ENCODE peak calls at places on chromosomes 7 and 10, in six cellular contexts. O, S, I, D, L and C are unnamed samples.

GRCh38 chr7:151687523-151688235 is 168.0 kb upstream of the RHEB start:
- DNase-seq in D (peak), L (peak), O (peak), S (peak), I (no peak), C (no peak)

GRCh38 chr7:136687693-136688322 is 180.6 kb upstream of the CHRM2 start:
- DNase-seq in L (peak), S (no peak), O (no peak), D (no peak), I (peak), C (peak)

GRCh38 chr7:2774935-2775334 is 69.2 kb downstream of the GNA12 start:
- DNase-seq in L (no peak), S (no peak), D (no peak), I (no peak), O (no peak), C (no peak)

GRCh38 chr7:44569958-44570357 is 3.8 kb downstream of the DDX56 start:
- DNase-seq in S (no peak), D (no peak), O (no peak), I (no peak), L (no peak), C (no peak)

GRCh38 chr10:95360122-95360715 is 69.4 kb upstream of the PDLIM1 start:
- DNase-seq in I (no peak), S (no peak), O (no peak), L (peak), D (no peak), C (no peak)

GRCh38 chr7:99267530-99268360 is 4.9 kb upstream of the MYH16 start:
- DNase-seq in L (peak), I (no peak), O (peak), D (peak), S (peak), C (no peak)

GRCh38 chr10:4315529-4315928 is 510.5 kb upstream of the AKR1E2 start:
- DNase-seq in D (no peak), S (no peak), I (no peak), L (peak), O (no peak), C (no peak)

GRCh38 chr10:4650109-4650508 is 175.9 kb upstream of the AKR1E2 start:
- DNase-seq in I (no peak), S (peak), O (no peak), D (no peak), L (peak), C (no peak)

GRCh38 chr7:4742051-4742573 is 33.3 kb upstream of the AP5Z1 start:
- DNase-seq in O (no peak), L (no peak), S (no peak), I (peak), D (no peak), C (no peak)

GRCh38 chr7:493661-494251 is 25.9 kb downstream of the PDGFA start:
- DNase-seq in L (no peak), O (no peak), D (peak), I (no peak), S (no peak), C (no peak)

GRCh38 chr7:8250547-8250946 is 11.4 kb downstream of the ICA1 start:
- DNase-seq in O (no peak), I (no peak), D (no peak), L (no peak), S (no peak), C (no peak)

GRCh38 chr7:92768501-92769360 is 67.6 kb downstream of the CDK6 start:
- DNase-seq in D (no peak), O (no peak), S (no peak), L (peak), I (no peak), C (no peak)

GRCh38 chr7:109094-109493 is 83.3 kb upstream of the FAM20C start:
- DNase-seq in S (no peak), D (peak), O (no peak), L (no peak), I (no peak), C (no peak)

GRCh38 chr7:1966631-1967200 is 266.0 kb downstream of the MAD1L1 start:
- DNase-seq in D (peak), L (no peak), S (no peak), O (no peak), I (no peak), C (no peak)

DNA sequence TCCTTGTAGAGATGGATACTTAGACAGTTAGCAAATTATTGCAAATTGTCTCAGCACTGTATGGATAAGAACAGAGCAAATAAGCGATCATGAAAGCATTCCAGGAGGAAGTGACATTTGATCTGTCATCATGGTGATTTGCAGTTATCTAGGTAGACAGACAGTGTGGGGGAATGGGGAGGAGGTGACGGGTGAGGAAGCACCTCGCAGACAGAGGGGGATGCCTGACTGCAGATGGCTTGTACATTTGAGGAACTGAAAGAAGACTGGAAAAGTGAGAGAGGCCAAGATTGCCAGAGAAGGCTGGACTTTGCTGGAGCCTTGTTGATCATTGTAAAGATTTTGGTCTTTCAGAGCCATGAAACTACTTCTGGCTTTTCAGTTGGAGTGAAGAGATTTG is 318.2 kb upstream of the CELF2 start:
- DNase-seq in S (no peak), D (no peak), O (no peak), L (no peak), I (no peak), C (no peak)
- TF ChIP-seq CTCF in S (no peak), D (no peak), O (no peak), L (no peak), I (no peak), C (no peak)

DNA sequence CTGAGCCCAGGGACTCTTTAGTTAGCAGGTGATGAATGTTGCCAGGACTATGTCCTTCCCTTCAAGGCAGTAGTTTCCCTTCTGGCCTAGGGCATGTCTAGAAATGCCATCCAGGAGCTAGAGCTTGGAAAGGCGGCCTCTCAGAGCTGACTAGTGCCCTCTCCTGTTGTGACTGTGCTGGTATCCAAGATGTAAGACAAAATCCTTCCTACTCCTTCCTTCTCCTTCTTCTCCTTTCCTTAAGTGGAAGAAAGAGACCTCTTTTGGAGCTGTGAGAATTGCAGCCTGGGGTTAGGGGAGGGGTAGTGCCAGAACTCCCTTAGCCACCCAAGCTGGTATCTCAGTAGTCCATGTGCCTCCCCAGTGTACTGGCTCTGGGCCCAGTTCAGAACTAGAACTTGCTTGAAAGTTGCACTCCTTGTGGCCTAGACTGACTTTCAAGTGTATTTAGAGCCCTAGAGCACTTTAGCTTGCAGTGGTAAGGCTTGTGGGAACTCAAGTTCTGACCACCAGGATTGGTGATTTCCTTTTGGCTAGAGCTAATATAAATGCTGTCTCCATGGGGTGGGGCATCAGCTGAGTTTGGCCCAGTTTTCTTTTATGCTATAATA is 118.8 kb downstream of the NPSR1 start:
- DNase-seq in I (no peak), S (no peak), D (no peak), L (no peak), O (no peak), C (no peak)
- TF ChIP-seq CTCF in I (no peak), S (no peak), D (no peak), L (no peak), O (no peak), C (no peak)

GRCh38 chr7:119720541-119720940 is 552.4 kb upstream of the KCND2 start:
- DNase-seq in D (no peak), I (no peak), O (peak), S (no peak), L (peak), C (no peak)

GRCh38 chr7:119724041-119724792 is 548.8 kb upstream of the KCND2 start:
- DNase-seq in O (no peak), I (no peak), S (no peak), D (no peak), L (no peak), C (no peak)
- TF ChIP-seq CTCF in O (no peak), I (no peak), S (no peak), D (no peak), L (no peak), C (no peak)

GRCh38 chr10:11034762-11035161 is 17.1 kb downstream of the CELF2 start:
- DNase-seq in O (no peak), S (no peak), L (no peak), D (no peak), I (no peak), C (no peak)

GRCh38 chr10:11035318-11035920 is 17.7 kb downstream of the CELF2 start:
- DNase-seq in L (peak), D (no peak), S (peak), O (peak), I (peak), C (peak)

GRCh38 chr10:11042375-11042774 is 24.7 kb downstream of the CELF2 start:
- DNase-seq in D (no peak), O (no peak), S (no peak), L (peak), I (no peak), C (no peak)

DNA sequence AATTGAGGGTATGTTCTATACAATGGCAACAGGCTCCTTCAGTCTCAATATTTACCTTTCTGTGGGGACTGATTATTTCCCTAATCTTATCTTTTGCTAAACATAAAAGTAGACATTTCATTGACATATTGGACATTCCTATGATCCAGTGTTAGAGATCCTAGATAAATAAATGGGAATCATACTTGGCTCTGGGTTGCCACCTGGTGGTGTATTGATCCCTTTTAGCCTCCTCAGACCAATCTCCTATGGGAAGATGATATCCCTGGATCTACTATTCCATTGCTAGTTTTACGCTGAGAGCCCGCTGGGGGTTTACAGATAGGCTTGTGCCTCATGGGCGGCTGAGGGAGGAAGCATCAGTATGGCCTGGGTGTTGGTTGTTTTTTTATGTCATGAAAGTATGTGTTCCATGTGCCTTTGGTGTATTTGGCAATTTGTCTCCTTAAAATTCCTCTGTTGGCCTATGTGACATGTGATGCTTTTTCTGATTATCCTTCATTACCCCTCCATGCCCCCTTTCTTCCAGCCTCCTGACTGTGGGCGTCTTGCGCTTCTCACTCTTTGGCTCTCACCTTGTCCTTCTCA is 18.8 kb downstream of the CELF2 start:
- DNase-seq in L (peak), O (peak), I (peak), S (no peak), D (no peak), C (peak)
- TF ChIP-seq CTCF in L (peak), O (peak), I (peak), S (peak), D (peak), C (peak)

DNA sequence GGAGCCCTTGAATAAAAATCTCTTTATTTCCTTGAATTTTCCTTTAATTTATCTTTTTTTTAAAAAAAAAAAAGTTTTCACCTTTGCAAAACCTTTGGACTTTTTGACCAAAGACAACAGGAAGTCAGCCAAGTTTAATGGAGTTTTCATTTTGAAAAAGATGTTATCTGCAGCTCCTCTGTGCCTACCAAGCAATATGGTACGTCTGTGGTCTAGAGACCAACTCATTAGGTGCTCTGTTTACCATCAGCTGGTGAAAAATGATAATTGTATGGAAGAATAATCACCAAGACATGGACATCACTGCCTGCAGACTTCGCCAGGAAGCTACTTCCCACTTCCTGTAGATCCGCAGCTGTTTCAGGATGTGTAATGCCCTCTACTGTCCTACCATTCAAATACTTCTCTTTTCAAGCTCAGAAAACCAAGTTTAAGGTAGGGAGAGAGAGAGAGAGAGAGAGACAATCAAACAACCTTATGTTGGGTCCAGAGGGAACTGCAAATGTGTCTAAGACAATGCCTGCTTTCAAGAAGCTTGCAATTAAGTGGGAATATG is 18.7 kb downstream of the PLXNA4 start:
- DNase-seq in D (no peak), I (no peak), S (no peak), L (peak), O (no peak), C (no peak)
- TF ChIP-seq CTCF in D (no peak), I (no peak), S (no peak), L (no peak), O (no peak), C (no peak)

DNA sequence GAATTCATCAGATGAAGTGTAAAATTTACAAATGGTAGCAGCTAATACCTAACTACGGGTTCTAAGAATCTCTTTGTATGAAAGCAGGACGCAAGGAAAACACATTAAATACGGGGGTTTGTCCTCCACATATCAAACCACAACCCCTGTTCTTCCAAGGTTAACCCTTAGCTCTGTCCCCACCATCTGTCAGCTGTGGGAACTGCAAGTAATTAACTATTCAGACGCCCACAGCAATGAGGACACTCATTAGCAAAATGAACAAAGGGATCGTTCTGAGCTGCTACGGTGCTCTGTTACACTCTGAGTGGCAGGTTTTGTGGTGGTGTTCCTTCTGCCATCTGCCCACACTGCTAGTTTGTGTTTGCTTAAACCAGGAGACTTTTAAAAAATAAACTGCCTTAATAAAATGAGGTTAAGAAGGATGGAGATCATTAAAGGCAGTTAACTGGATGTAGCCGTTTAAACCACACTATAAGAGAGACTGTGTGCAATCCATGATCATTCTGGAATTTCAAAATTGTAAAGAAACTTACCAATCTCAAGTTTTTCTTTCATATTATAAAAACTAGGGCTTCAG is 51.4 kb downstream of the C10orf67 start:
- DNase-seq in S (no peak), L (peak), I (peak), D (no peak), O (peak), C (peak)
- TF ChIP-seq CTCF in S (peak), L (peak), I (no peak), D (no peak), O (peak), C (peak)